ENCODE peak calls at places on chromosomes 12 and 14, in seven cellular contexts. B is stimulated activated CD4-positive, alpha-beta T cell treated with anti-CD3 and anti-CD28 coated beads, Interleukin-15, amount 100 ng/mL, for 24 hours; J is LoVo; G is HTR-8/SVneo; Y is aorta; R is K562; P is prostate gland. E is an unnamed sample.

GRCh38 chr12:78181544-78182162 is 351.0 kb downstream of the NAV3 start:
- DNase-seq in Y (no peak), G (no peak), B (no peak), J (peak; percentile 77), R (no peak), P (no peak), E (no peak)

GRCh38 chr12:38985961-38986360 is 80.6 kb upstream of the CPNE8 start:
- DNase-seq in Y (no peak), J (no peak), B (no peak), R (no peak), G (no peak), P (no peak), E (no peak)

GRCh38 chr12:93550748-93551611 is 21.5 kb upstream of the SOCS2 start:
- DNase-seq in P (no peak), Y (no peak), G (no peak), R (no peak), B (no peak), J (no peak), E (no peak)

GRCh38 chr14:53630336-53630735 is 326.3 kb downstream of the BMP4 start:
- DNase-seq in Y (no peak), P (no peak), R (no peak), J (no peak), B (no peak), G (no peak), E (no peak)

GRCh38 chr12:14936224-14936861 is 2.0 kb downstream of the ERP27 start:
- DNase-seq in J (no peak), R (no peak), B (no peak), G (no peak), Y (no peak), P (no peak), E (no peak)

GRCh38 chr12:104886418-104887401 is 71.4 kb downstream of the SLC41A2 start:
- DNase-seq in G (no peak), Y (no peak), R (no peak), P (no peak), J (peak; percentile 87), B (no peak), E (no peak)

GRCh38 chr12:124917135-124917840 is 2.8 kb upstream of the UBC start:
- DNase-seq in G (peak; percentile 83), Y (peak; percentile 99), P (peak; percentile 98), B (peak; percentile 95), R (peak; percentile 87), J (peak; percentile 100), E (peak; percentile 98)

GRCh38 chr14:50677527-50678063 is 9.5 kb upstream of the SAV1 start:
- DNase-seq in P (peak; percentile 20), B (no peak), J (peak; percentile 80), Y (no peak), G (no peak), R (no peak), E (no peak)

GRCh38 chr12:125533434-125534029 is 468.3 kb downstream of the AACS start:
- DNase-seq in R (peak; percentile 70), B (peak; percentile 54), Y (no peak), P (no peak), J (peak; percentile 37), G (peak; percentile 14), E (no peak)

GRCh38 chr14:94370524-94370910 is 17.9 kb downstream of the SERPINA1 start:
- DNase-seq in R (no peak), J (no peak), P (no peak), G (no peak), Y (no peak), B (no peak), E (no peak)

GRCh38 chr14:81480741-81481140 is 52.9 kb downstream of the SEL1L start:
- DNase-seq in G (no peak), B (no peak), R (no peak), Y (no peak), J (no peak), P (no peak), E (no peak)

GRCh38 chr12:69475237-69475984 is 5.2 kb downstream of the FRS2 start:
- DNase-seq in P (no peak), Y (no peak), R (no peak), J (no peak), B (no peak), G (no peak), E (no peak)

GRCh38 chr14:39395555-39396254 is 36.5 kb downstream of the FBXO33 start:
- DNase-seq in R (peak; percentile 15), B (peak; percentile 9), G (peak; percentile 20), P (no peak), Y (no peak), J (no peak), E (no peak)

GRCh38 chr12:119153477-119154434 is 25.0 kb upstream of the HSPB8 start:
- DNase-seq in G (no peak), R (peak; percentile 83), J (no peak), Y (peak; percentile 81), B (peak; percentile 41), P (no peak), E (peak; percentile 80)

GRCh38 chr14:24367506-24368214 is at the start of gene NFATC4:
- DNase-seq in R (peak; percentile 76), J (no peak), B (peak; percentile 39), Y (peak; percentile 83), G (peak; percentile 74), P (peak; percentile 56), E (peak; percentile 88)

GRCh38 chr12:51837286-51837685 is 11.2 kb downstream of the FIGNL2 start:
- DNase-seq in J (no peak), Y (no peak), R (no peak), P (no peak), B (no peak), G (no peak), E (no peak)

GRCh38 chr12:51538599-51538998 is 52.4 kb upstream of the SCN8A start:
- DNase-seq in G (no peak), Y (no peak), R (no peak), P (no peak), B (no peak), J (no peak), E (no peak)

GRCh38 chr14:66650491-66650911 is 142.6 kb downstream of the GPHN start:
- DNase-seq in P (no peak), B (no peak), J (no peak), G (no peak), R (no peak), Y (no peak), E (no peak)

GRCh38 chr12:124018526-124018925 is 45.5 kb downstream of the ZNF664 start:
- DNase-seq in R (no peak), J (no peak), P (no peak), B (no peak), G (no peak), Y (no peak), E (no peak)

GRCh38 chr14:36524874-36525745 is 5.1 kb upstream of the NKX2-1 start:
- DNase-seq in P (no peak), Y (no peak), R (peak; percentile 38), G (peak; percentile 53), B (peak; percentile 54), J (no peak), E (no peak)

GRCh38 chr14:99715266-99716000 is 31.3 kb downstream of the CYP46A1 start:
- DNase-seq in J (no peak), P (no peak), G (no peak), B (no peak), R (no peak), Y (peak; percentile 22), E (no peak)

GRCh38 chr12:41205070-41205715 is 17.1 kb downstream of the PDZRN4 start:
- DNase-seq in R (no peak), P (no peak), G (no peak), Y (no peak), J (no peak), B (no peak), E (no peak)

E was measured in mucosa of gallbladder.